ENCODE peak calls at places on chromosomes 1 and 21, in seven cellular contexts. H is fibroblast of mammary gland, Y is trophoblast cell, W is GM12865, L is ovary, P is NT2/D1, M is astrocyte. T is an unnamed sample.

GRCh38 chr1:193519922-193520321 is 333.5 kb upstream of the B3GALT2 start:
- DNase-seq in Y (peak), L (no peak), W (no peak), H (no peak), P (no peak), M (no peak), T (no peak)

GRCh38 chr1:67626495-67627235 is 58.3 kb upstream of the GADD45A start:
- DNase-seq in L (no peak), Y (no peak), P (no peak), H (peak), M (peak), W (no peak), T (no peak)

GRCh38 chr1:103945774-103946173 is 196.1 kb downstream of the AMY1C start:
- DNase-seq in H (no peak), Y (no peak), P (no peak), W (no peak), L (no peak), M (no peak), T (no peak)

GRCh38 chr1:185536165-185536920 is 197.8 kb upstream of the HMCN1 start:
- DNase-seq in M (no peak), L (no peak), Y (no peak), P (no peak), H (no peak), W (no peak), T (no peak)

GRCh38 chr21:29155118-29155932 is 24.9 kb downstream of the MAP3K7CL start:
- DNase-seq in Y (peak), M (peak), P (no peak), H (peak), W (no peak), L (peak), T (no peak)

GRCh38 chr1:59707216-59707615 is 107.5 kb upstream of the HOOK1 start:
- DNase-seq in P (no peak), M (peak), H (peak), W (no peak), Y (no peak), L (peak), T (no peak)

GRCh38 chr1:172279951-172280350 is 140.5 kb upstream of the C1orf105 start:
- DNase-seq in P (no peak), W (no peak), L (no peak), M (peak), Y (no peak), H (peak), T (no peak)

GRCh38 chr1:7813677-7814373 is 29.7 kb downstream of the PER3 start:
- DNase-seq in H (no peak), L (no peak), Y (no peak), P (no peak), M (no peak), W (no peak), T (no peak)

GRCh38 chr21:31282095-31282709 is 61.9 kb downstream of the TIAM1 start:
- DNase-seq in Y (peak), W (no peak), L (no peak), H (peak), P (no peak), M (peak), T (no peak)

DNA sequence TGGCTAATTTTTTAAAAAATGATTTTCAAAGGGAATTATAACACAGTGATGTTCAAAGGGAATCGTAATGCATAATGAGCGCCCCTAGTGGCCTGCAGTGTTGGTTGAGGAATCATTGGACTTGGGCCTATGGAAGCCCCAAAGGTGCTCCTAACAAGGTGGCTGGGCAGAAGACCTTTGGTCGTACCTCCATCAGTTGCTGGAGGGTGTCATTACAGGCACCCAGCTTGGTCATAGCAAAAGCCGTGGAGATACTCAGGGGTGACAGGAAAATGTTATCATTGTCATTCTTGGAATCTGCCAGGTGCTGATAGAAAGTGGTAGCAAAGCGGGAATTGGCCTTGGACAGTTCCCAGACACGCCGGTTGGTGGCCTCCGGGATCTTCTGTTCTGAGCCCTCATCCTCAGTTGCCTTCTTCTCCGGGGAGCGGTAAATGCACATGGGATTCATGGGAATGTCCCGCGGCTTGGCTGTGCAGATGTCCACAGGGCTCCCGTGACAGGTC is 2.7 kb downstream of the SERPINC1 start:
- DNase-seq in L (no peak), Y (peak), M (no peak), H (peak), W (peak), P (peak), T (peak)
- H3K4me3 ChIP-seq in L (no peak), Y (no peak), M (no peak), H (no peak), W (no peak), P (no peak), T (no peak)

GRCh38 chr21:39388038-39388810 is 39.3 kb upstream of the HMGN1 start:
- DNase-seq in M (peak), W (peak), P (peak), L (peak), Y (peak), H (peak), T (peak)

GRCh38 chr21:39390212-39390765 is 41.4 kb upstream of the HMGN1 start:
- DNase-seq in L (no peak), P (no peak), H (no peak), Y (no peak), W (no peak), M (no peak), T (no peak)

GRCh38 chr21:39387461-39388037 is 38.7 kb upstream of the HMGN1 start:
- DNase-seq in L (peak), W (peak), H (peak), P (peak), M (peak), Y (peak), T (peak)

GRCh38 chr21:39386899-39387298 is 38.0 kb upstream of the HMGN1 start:
- DNase-seq in L (peak), M (no peak), P (no peak), H (no peak), W (no peak), Y (no peak), T (no peak)

DNA sequence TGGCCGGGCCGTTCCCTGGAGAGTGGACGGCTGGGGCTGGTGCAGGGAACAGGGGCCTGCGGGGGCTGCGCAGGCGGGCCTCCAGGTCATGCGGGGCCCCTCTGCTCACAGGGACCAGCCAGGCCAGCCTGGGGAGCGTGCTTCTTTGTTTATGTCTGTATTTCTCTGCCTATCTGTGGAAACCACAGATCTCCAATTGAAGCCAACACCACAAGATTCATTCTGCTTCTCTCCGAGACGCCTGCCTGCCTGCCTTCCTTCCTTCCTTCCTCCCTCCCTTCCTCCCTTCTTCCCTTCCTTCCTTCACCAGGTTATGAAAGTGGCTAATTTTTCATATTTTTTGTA is 39.9 kb upstream of the HMGN1 start:
- DNase-seq in M (no peak), W (no peak), H (no peak), L (no peak), Y (no peak), P (no peak), T (no peak)
- H3K4me3 ChIP-seq in M (no peak), W (no peak), H (peak), L (peak), Y (no peak), P (no peak), T (peak)

DNA sequence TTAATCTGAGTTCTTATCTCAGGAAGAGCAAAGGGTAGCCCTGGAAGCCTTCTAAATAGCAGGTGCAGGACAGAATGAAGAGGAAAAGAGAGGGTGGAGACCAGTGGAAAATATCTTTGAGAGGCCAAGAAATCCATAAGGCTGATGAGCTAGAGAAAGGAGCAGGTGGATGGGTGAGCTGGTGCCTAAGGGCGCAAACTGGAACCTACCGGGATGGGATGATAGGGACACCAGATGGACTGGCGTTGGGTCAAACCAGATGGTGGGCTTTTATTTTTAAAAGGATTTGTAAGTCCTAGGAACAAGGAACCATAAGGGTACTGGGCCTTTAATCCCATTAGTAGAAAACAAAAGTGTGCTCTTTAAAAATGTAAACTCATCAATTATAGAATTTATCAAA is 59.7 kb downstream of the RGL1 start:
- DNase-seq in M (no peak), H (no peak), L (no peak), P (no peak), W (no peak), Y (no peak), T (no peak)
- H3K4me3 ChIP-seq in M (no peak), H (no peak), L (no peak), P (no peak), W (no peak), Y (no peak), T (no peak)

GRCh38 chr1:88001460-88001859 is 672.8 kb downstream of the LMO4 start:
- DNase-seq in M (peak), Y (no peak), L (no peak), H (peak), P (no peak), W (no peak), T (no peak)

GRCh38 chr1:87999852-88000251 is 671.2 kb downstream of the LMO4 start:
- DNase-seq in Y (no peak), P (no peak), W (no peak), M (no peak), H (no peak), L (no peak), T (no peak)

DNA sequence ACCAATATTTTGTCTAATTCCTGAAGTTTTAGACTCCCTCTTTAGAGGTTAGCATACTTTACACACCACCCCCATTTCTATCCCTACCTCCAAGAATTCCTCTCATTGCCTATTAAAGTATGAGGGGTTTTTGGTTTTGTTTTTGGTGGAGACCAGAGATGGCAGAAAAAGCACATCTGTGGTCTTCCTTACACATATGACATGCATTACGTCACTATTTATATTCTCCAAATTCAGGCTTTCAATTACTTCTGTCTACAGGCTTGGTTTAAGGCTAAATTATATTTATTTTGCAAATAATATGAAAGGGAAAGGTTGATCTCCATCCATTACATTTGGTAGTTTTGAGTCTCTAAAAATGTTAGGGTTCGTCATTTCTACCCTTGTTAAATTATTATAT is 674.6 kb downstream of the LMO4 start:
- DNase-seq in Y (no peak), W (no peak), P (no peak), H (no peak), M (no peak), L (no peak), T (no peak)
- H3K4me3 ChIP-seq in Y (no peak), W (no peak), P (no peak), H (no peak), M (no peak), L (no peak), T (no peak)

T was measured in Jurkat, Clone E6-1.